ENCODE peak calls at places on chromosome 15, in ten cellular contexts. Q is fibroblast of mammary gland, E is suprapubic skin, S is pancreas, M is endodermal cell, H is heart right ventricle, D is MM.1S, P is fibroblast of lung, J is lower lobe of right lung, A is Panc1. T is an unnamed sample.

GRCh38 chr15:44193651-44194396 is 1.2 kb downstream of the FRMD5 start:
- DNase-seq in D (peak), H (no peak), E (no peak), P (peak), M (peak), A (no peak), J (no peak), S (no peak), Q (peak), T (peak)

GRCh38 chr15:100201376-100202280 is 140.1 kb downstream of the ADAMTS17 start:
- DNase-seq in H (no peak), Q (no peak), D (no peak), E (no peak), A (no peak), S (no peak), M (peak), J (no peak), P (no peak), T (no peak)

GRCh38 chr15:51876169-51876568 is 46.7 kb downstream of the TMOD3 start:
- DNase-seq in D (no peak), J (no peak), M (no peak), P (no peak), A (no peak), E (no peak), Q (no peak), S (no peak), H (no peak), T (no peak)

GRCh38 chr15:70266412-70267089 is 168.8 kb upstream of the TLE3 start:
- DNase-seq in P (peak), J (peak), Q (peak), A (no peak), S (peak), H (peak), E (peak), M (no peak), D (no peak), T (peak)

GRCh38 chr15:59595434-59595915 is 16.1 kb upstream of the GCNT3 start:
- DNase-seq in D (no peak), S (no peak), Q (no peak), H (no peak), A (no peak), M (no peak), J (no peak), P (no peak), E (no peak), T (no peak)

GRCh38 chr15:69475769-69476358 is 23.2 kb downstream of the RPLP1 start:
- DNase-seq in D (peak), S (peak), A (peak), J (peak), M (peak), H (peak), P (peak), E (peak), Q (peak), T (peak)

GRCh38 chr15:78875107-78875914 is 2.6 kb downstream of the MORF4L1 start:
- DNase-seq in Q (no peak), J (no peak), D (no peak), E (no peak), M (peak), P (no peak), A (no peak), H (no peak), S (no peak), T (no peak)

GRCh38 chr15:88882745-88883144 is 12.6 kb downstream of the HAPLN3 start:
- DNase-seq in J (no peak), S (no peak), M (no peak), P (peak), H (no peak), D (no peak), E (no peak), A (no peak), Q (peak), T (peak)

GRCh38 chr15:45670511-45670910 is 35.7 kb downstream of the SQOR start:
- DNase-seq in S (no peak), Q (peak), A (no peak), M (no peak), P (peak), D (no peak), E (no peak), J (no peak), H (no peak), T (peak)

GRCh38 chr15:60004019-60004845 is at the start of gene FOXB1:
- DNase-seq in M (peak), A (no peak), S (peak), H (no peak), D (no peak), E (no peak), J (no peak), P (no peak), Q (no peak), T (no peak)

GRCh38 chr15:60788514-60789091 is 309.7 kb upstream of the ICE2 start:
- DNase-seq in Q (peak), E (no peak), S (no peak), D (peak), H (no peak), J (no peak), M (no peak), P (peak), A (no peak), T (no peak)

GRCh38 chr15:69679623-69680228 is 227.1 kb downstream of the RPLP1 start:
- DNase-seq in M (no peak), S (no peak), P (no peak), A (no peak), Q (no peak), E (no peak), D (no peak), J (no peak), H (no peak), T (no peak)

GRCh38 chr15:89657691-89658200 is 2.5 kb upstream of the KIF7 start:
- DNase-seq in J (no peak), M (no peak), H (no peak), P (no peak), D (no peak), S (no peak), Q (no peak), E (no peak), A (no peak), T (no peak)

GRCh38 chr15:40982855-40983254 is 29.6 kb downstream of the CHAC1 start:
- DNase-seq in E (no peak), Q (peak), M (no peak), D (no peak), A (no peak), H (no peak), S (no peak), P (peak), J (no peak), T (peak)

GRCh38 chr15:59553879-59554735 is 57.5 kb upstream of the GCNT3 start:
- DNase-seq in D (no peak), A (no peak), M (no peak), P (no peak), H (no peak), E (no peak), J (no peak), Q (peak), S (no peak), T (peak)

DNA sequence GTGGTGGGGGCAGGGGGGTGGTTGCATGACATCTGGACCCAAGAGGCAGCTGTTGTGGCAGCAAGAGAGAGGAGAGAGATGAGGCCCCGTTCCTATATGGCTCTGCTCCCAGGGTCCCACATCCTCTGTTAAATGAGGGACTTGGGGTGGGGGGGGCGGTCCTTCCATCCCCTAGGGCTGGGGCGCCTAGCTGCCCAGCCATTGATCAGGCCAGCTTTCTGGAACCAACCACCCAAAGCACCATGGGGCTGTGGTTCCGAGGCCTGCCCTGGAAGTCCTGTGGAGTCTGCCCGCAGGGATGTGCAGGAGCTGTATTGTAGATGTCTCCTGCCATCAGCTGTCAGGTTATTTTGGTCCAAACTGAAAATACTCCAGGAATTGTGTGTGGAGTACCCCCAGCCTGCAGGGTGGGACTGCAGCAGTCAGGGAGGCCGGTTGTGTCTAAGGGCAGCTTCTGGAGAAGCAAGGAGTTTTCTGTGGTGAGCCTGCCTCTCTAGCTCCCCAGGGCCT is 5.2 kb downstream of the FURIN start:
- DNase-seq in Q (no peak), P (no peak), A (no peak), D (no peak), S (peak), H (no peak), E (no peak), M (no peak), J (no peak), T (no peak)
- H3K4me3 ChIP-seq in Q (no peak), P (no peak), A (peak), D (no peak), S (peak), H (no peak), E (peak), M (peak), J (peak), T (peak)

GRCh38 chr15:67775998-67776397 is 49.3 kb upstream of the SKOR1 start:
- DNase-seq in Q (no peak), D (no peak), J (no peak), H (no peak), P (no peak), M (no peak), A (no peak), E (no peak), S (no peak), T (no peak)
- TF ChIP-seq CTCF in Q (no peak), D (no peak), J (no peak), H (no peak), P (no peak), M (no peak), A (no peak), E (no peak), S (no peak), T (no peak)

DNA sequence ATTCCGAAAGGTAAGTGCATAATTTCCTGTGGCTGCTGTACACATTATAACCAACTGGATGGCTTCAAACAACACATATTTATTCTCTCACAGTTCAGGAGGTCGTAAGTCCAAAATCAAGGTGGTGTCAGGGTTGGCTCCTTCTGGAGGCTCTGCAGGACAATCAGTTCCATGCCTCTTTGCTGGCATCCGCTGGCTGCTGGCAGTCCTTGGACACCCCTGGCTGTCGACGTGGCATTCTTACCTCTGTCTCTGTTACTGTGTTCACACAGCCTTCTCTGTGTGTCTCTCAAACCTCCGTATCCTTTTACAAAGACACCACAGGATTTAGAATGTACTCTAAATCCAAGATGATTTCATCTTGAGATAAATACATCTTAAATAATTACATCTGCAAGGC is 398.8 kb upstream of the ATP10A start:
- DNase-seq in E (no peak), J (no peak), S (no peak), P (no peak), D (no peak), H (no peak), A (no peak), Q (no peak), M (no peak), T (no peak)
- H3K4me3 ChIP-seq in E (no peak), J (no peak), S (no peak), P (no peak), D (no peak), H (no peak), A (no peak), Q (no peak), M (no peak), T (no peak)

GRCh38 chr15:39580630-39581500 is at the start of gene THBS1:
- DNase-seq in H (peak), A (no peak), S (peak), P (peak), E (peak), Q (peak), J (peak), D (peak), M (peak), T (peak)

GRCh38 chr15:39581501-39582285 is 814 bp downstream of the THBS1 start:
- DNase-seq in A (no peak), Q (peak), J (peak), P (peak), H (peak), S (peak), E (no peak), D (peak), M (peak), T (peak)

GRCh38 chr15:39580117-39580629 is 706 bp upstream of the THBS1 start:
- DNase-seq in H (peak), J (peak), P (peak), E (peak), D (peak), M (peak), Q (peak), S (peak), A (peak), T (peak)

GRCh38 chr15:39578851-39579486 is 1.9 kb upstream of the THBS1 start:
- DNase-seq in P (peak), J (no peak), S (no peak), Q (peak), H (no peak), D (no peak), M (no peak), A (no peak), E (no peak), T (peak)

GRCh38 chr15:39579487-39580116 is 1.3 kb upstream of the THBS1 start:
- DNase-seq in H (peak), A (peak), D (no peak), J (peak), P (peak), S (peak), Q (peak), M (peak), E (peak), T (peak)
- TF ChIP-seq CTCF in H (no peak), A (no peak), D (no peak), J (no peak), P (no peak), S (no peak), Q (no peak), M (no peak), E (no peak), T (no peak)

DNA sequence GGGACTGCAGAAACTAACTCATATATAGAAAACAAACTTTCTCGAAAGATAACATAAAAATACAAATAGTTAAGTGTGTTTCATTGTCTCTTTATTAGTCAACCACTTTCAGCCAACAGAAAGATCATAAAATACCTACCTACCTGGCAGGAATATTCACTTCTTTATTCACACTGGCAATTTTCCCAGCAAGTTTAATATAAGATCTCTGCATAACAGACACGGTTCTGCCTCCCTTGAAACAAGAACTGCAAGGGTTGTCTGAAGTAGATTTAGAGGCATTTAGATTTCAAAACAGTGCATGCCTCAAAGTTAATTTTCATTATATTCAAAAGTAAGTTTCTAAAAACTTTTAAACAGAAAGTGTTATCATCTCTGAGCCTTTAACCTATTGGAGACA is 7.1 kb downstream of the NPTN start:
- DNase-seq in P (no peak), E (no peak), Q (no peak), J (no peak), S (no peak), M (no peak), A (no peak), H (no peak), D (no peak), T (no peak)
- H3K4me3 ChIP-seq in P (no peak), E (no peak), Q (no peak), J (no peak), S (no peak), M (no peak), A (no peak), H (no peak), D (no peak), T (no peak)

DNA sequence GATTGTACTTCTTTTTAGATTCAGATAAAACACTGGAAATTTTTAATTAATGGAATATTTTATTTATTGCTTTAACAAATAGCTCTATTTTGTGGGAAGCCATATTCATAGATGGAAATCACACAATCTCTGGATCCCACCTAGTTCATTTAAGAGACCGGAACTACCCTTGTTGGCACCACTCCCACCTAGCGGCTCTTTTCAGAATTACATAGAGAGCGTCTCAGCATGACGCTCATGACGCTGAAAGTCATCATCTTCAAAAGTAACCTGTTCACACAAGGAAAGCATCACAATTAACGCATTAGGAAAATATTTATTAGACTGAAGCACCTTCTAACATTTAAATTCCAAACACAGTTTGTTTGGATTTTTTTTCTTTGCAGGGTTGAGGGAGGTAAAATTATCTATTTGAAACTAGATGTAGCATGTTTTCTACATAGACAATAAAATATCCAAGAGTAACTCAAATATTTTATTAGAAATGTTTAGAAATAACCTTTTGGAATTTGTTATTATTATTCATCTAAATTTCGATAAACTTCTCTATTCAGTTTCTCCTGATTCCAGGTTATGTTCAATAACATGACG is 214.9 kb upstream of the ARRDC4 start:
- DNase-seq in H (peak), D (peak), J (no peak), E (no peak), S (no peak), P (peak), A (no peak), M (peak), Q (peak), T (peak)
- TF ChIP-seq CTCF in H (peak), D (peak), J (peak), E (peak), S (peak), P (no peak), A (peak), M (peak), Q (peak), T (peak)

GRCh38 chr15:92407343-92407742 is 13.7 kb downstream of the ST8SIA2 start:
- DNase-seq in A (no peak), S (no peak), H (no peak), D (no peak), P (no peak), Q (no peak), J (no peak), M (no peak), E (no peak), T (no peak)

GRCh38 chr15:92409006-92409405 is 15.3 kb downstream of the ST8SIA2 start:
- DNase-seq in M (no peak), P (no peak), H (no peak), D (no peak), J (no peak), A (no peak), Q (no peak), E (no peak), S (no peak), T (no peak)

GRCh38 chr15:92411256-92411655 is 17.6 kb downstream of the ST8SIA2 start:
- DNase-seq in Q (no peak), P (no peak), A (no peak), D (no peak), H (no peak), S (no peak), E (no peak), M (no peak), J (no peak), T (no peak)

GRCh38 chr15:92410544-92410943 is 16.9 kb downstream of the ST8SIA2 start:
- DNase-seq in D (no peak), A (no peak), Q (no peak), P (no peak), E (no peak), S (no peak), H (no peak), M (no peak), J (no peak), T (no peak)

GRCh38 chr15:92409521-92409920 is 15.8 kb downstream of the ST8SIA2 start:
- DNase-seq in E (no peak), S (no peak), M (no peak), D (no peak), A (no peak), P (no peak), J (no peak), H (no peak), Q (no peak), T (no peak)
- H3K4me3 ChIP-seq in E (no peak), S (no peak), M (no peak), D (no peak), A (no peak), P (no peak), J (no peak), H (no peak), Q (no peak), T (no peak)